ENCODE peak calls at places on chromosomes 11 and 22, in five cellular contexts. A is fibroblast of mammary gland, T is AG10803, M is esophagus squamous epithelium, F is BJ. K is an unnamed sample.

GRCh38 chr11:40187092-40187403 is 1272.4 kb downstream of the LRRC4C start:
- DNase-seq in A (no peak), T (no peak), M (no peak), F (no peak), K (no peak)

GRCh38 chr11:35292290-35292689 is 127.1 kb downstream of the SLC1A2 start:
- DNase-seq in A (no peak), F (no peak), T (no peak), M (no peak), K (no peak)

GRCh38 chr11:20488352-20488751 is 100.8 kb downstream of the PRMT3 start:
- DNase-seq in T (no peak), A (no peak), F (no peak), M (no peak), K (no peak)

GRCh38 chr22:35051791-35052190 is 14.2 kb upstream of the ISX start:
- DNase-seq in A (no peak), T (no peak), M (no peak), F (no peak), K (peak; percentile 73)

GRCh38 chr22:31079095-31079642 is 1.9 kb upstream of the SMTN start:
- DNase-seq in A (no peak), F (no peak), M (no peak), T (no peak), K (no peak)

GRCh38 chr11:117182551-117182935 is 4.0 kb downstream of the SIDT2 start:
- DNase-seq in M (no peak), A (no peak), F (no peak), T (no peak), K (peak; percentile 0)

GRCh38 chr22:33030923-33031525 is 27.2 kb downstream of the SYN3 start:
- DNase-seq in A (no peak), M (no peak), T (no peak), F (no peak), K (no peak)

GRCh38 chr11:70662691-70663098 is 264.4 kb downstream of the CTTN start:
- DNase-seq in F (no peak), A (no peak), M (no peak), T (no peak), K (no peak)

GRCh38 chr11:21912280-21912679 is 280.6 kb upstream of the ANO5 start:
- DNase-seq in F (no peak), M (no peak), T (no peak), A (no peak), K (no peak)

GRCh38 chr22:17303840-17304779 is 65.2 kb upstream of the CECR2 start:
- DNase-seq in T (no peak), A (no peak), M (no peak), F (no peak), K (peak; percentile 82)

GRCh38 chr22:36875741-36876140 is 14.9 kb downstream of the NCF4 start:
- DNase-seq in M (no peak), A (no peak), T (no peak), F (no peak), K (no peak)

GRCh38 chr11:68525320-68525719 is 64.8 kb downstream of the PPP6R3 start:
- DNase-seq in A (no peak), M (no peak), F (no peak), T (no peak), K (no peak)

GRCh38 chr11:78277314-78277994 is 88.7 kb downstream of the USP35 start:
- DNase-seq in M (no peak), F (no peak), T (no peak), A (no peak), K (no peak)

GRCh38 chr11:19772480-19772879 is 59.8 kb downstream of the NAV2 start:
- DNase-seq in A (no peak), T (no peak), F (no peak), M (no peak), K (no peak)

DNA sequence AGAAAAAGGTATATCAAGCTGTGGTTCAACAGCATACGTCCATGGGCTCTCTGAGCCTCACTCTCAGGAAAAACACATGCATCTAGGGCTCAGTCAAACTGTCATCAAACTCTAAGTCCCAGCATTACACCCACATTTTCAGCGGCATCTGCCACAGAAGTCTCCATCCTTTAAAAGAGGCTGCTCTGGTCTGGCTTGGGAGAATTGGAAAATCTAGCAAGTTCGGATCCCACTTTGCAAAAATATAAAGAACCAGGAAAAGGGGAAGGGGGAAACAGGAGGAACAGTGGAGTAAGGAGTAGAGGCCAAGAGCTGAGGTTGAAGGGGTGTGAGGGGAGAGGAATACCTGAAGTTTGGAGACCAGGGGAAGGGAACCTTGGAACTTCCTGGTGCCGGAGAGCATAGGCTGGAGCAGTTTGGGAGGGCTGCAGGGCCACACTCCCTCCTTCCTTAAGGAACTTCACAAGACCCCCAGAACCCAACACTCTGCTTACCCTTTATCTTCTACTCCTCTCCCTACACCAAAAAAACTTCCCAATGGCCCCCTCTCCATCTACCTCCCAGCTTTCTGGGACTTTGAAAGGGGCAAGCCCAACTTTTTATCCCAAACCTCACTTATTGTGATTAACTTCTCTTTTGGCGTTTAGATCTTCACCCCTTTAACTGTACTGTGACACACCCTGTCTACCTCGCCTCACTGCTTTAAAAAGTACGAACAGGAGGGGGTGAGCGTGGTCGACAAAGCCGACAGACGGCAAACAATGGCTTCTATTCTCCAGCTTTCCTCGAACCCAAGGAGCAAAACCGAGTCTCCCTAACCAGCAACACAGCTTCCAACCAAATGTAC is 4.0 kb downstream of the PAX6 start:
- DNase-seq in M (no peak), F (no peak), T (no peak), A (no peak), K (no peak)
- H3K4me3 ChIP-seq in M (no peak overlapping the region), F (no peak overlapping the region), T (no peak overlapping the region), A (no peak overlapping the region), K (no peak overlapping the region)

GRCh38 chr11:109644158-109644557 is 222.2 kb downstream of the C11orf87 start:
- DNase-seq in F (no peak), M (no peak), T (peak; percentile 9), A (peak; percentile 26), K (no peak)
- TF ChIP-seq CTCF in F (no peak), M (no peak), T (no peak), A (no peak), K (no peak)

GRCh38 chr22:38304526-38304925 is 12.7 kb downstream of the CSNK1E start:
- DNase-seq in T (no peak), A (peak; percentile 54), M (no peak), F (no peak), K (no peak)

GRCh38 chr22:38300197-38300945 is 16.9 kb downstream of the CSNK1E start:
- DNase-seq in A (no peak), T (no peak), M (no peak), F (no peak), K (no peak)

GRCh38 chr22:38302906-38303305 is 14.3 kb downstream of the CSNK1E start:
- DNase-seq in T (no peak), A (no peak), M (no peak), F (no peak), K (no peak)

GRCh38 chr22:38305481-38306448 is 11.5 kb downstream of the CSNK1E start:
- DNase-seq in F (no peak), M (no peak), T (no peak), A (peak; percentile 77), K (peak; percentile 95)

GRCh38 chr22:38303974-38304373 is 13.3 kb downstream of the CSNK1E start:
- DNase-seq in M (no peak), F (no peak), T (no peak), A (no peak), K (no peak)
- H3K4me3 ChIP-seq in M (no peak overlapping the region), F (no peak overlapping the region), T (no peak overlapping the region), A (no peak overlapping the region), K (no peak overlapping the region)

DNA sequence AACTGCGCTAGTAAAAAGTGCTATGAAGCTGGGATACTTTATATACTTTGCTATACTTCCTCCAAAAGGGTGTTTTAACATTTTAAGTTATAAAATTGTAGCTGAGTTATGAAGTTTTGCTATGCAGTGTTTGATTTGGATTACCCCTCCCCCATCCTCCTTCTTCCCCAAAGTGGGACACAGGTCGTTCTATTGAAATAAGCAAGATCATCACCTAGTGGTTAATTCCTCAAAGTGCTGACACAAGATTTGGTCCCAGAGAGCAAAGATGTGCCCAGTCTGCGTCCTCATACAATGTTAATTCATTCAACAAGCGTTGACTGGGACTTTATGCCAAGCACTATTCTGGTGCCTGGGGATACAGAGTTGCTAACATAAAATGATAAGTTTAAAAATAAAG is 78.5 kb downstream of the SPON1 start:
- DNase-seq in M (no peak), T (no peak), A (peak; percentile 20), F (no peak), K (no peak)
- TF ChIP-seq CTCF in M (no peak), T (peak; percentile 23), A (peak; percentile 38), F (peak; percentile 42), K (no peak)

GRCh38 chr22:45010532-45010900 is 711 bp upstream of the PHF21B start:
- DNase-seq in F (no peak), M (no peak), T (no peak), A (no peak), K (no peak)
- H3K4me3 ChIP-seq in F (no peak overlapping the region), M (peak overlapping the region; percentile 44), T (peak overlapping the region; percentile 58), A (peak overlapping the region; percentile 36), K (peak overlapping the region; percentile 58)

DNA sequence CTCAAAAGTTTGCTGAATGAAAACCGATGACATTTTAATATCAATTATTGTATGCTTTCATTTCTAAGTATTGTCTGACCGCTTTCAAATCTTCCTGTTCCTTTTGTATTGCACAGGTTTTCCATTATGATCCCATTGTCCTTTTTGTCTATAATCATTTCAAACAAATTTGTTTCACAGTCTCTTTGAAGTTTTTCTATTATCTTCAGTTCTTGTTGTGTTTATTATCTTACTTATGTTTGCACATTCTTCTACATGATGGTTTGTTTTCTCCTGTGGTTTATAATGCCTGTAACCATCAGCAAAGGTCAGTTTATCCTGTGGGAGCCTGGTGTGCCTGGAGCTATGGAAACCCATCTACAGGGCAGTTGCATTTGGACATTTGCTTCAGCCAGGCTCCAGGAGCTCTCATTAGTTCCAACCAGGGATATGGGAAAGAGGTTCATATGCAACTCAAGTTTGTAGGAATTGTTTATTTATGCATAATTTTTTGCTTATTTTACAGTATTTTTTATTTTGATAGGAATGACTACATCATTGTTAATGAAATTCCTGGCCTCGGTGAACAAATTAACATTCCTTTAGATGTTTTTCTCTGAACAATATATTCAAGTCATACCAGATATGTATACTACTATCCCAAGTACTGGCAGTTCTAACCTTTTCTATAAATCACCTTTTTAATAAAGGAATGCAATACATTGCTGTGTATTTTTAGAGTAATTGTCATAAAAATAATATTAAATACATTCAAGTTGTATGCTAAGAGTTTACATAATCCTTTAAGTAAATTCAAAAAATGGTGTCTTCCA is 179.2 kb downstream of the SBF2 start:
- DNase-seq in F (no peak), M (no peak), A (no peak), T (peak; percentile 18), K (no peak)
- TF ChIP-seq CTCF in F (no peak), M (no peak), A (no peak), T (no peak), K (no peak)